ENCODE peak calls at places on chromosome 11, in six cellular contexts. One of them, this sample, is unnamed.

GRCh38 chr11:112308651-112309050 is 48.0 kb upstream of the PLET1 start:
- DNase-seq in cardiac fibroblast: no peak
- DNase-seq in fibroblast of lung: no peak
- DNase-seq in brain microvascular endothelial cell: no peak
- DNase-seq in A549: no peak
- DNase-seq in ovary: no peak
- DNase-seq in this sample: no peak

GRCh38 chr11:69044111-69045013 is 4.4 kb upstream of the TPCN2 start:
- DNase-seq in A549: peak; percentile 84
- DNase-seq in cardiac fibroblast: peak; percentile 72
- DNase-seq in fibroblast of lung: peak; percentile 67
- DNase-seq in ovary: peak; percentile 78
- DNase-seq in brain microvascular endothelial cell: peak; percentile 53
- DNase-seq in this sample: peak; percentile 59

GRCh38 chr11:130002352-130002845 is at the start of gene PRDM10:
- DNase-seq in A549: peak; percentile 91
- DNase-seq in brain microvascular endothelial cell: peak; percentile 82
- DNase-seq in fibroblast of lung: peak; percentile 91
- DNase-seq in cardiac fibroblast: peak; percentile 96
- DNase-seq in ovary: peak; percentile 96
- DNase-seq in this sample: peak; percentile 94

GRCh38 chr11:2703487-2704141 is 3.8 kb upstream of the KCNQ1OT1 start:
- DNase-seq in ovary: peak; percentile 62
- DNase-seq in fibroblast of lung: no peak
- DNase-seq in brain microvascular endothelial cell: no peak
- DNase-seq in A549: no peak
- DNase-seq in cardiac fibroblast: peak; percentile 67
- DNase-seq in this sample: peak; percentile 42

GRCh38 chr11:56876621-56877312 is 111.9 kb upstream of the OR5AK2 start:
- DNase-seq in A549: peak; percentile 63
- DNase-seq in cardiac fibroblast: peak; percentile 29
- DNase-seq in ovary: no peak
- DNase-seq in fibroblast of lung: peak; percentile 45
- DNase-seq in brain microvascular endothelial cell: peak; percentile 26
- DNase-seq in this sample: peak; percentile 36

GRCh38 chr11:122439911-122440782 is 215.4 kb upstream of the UBASH3B start:
- DNase-seq in cardiac fibroblast: peak; percentile 76
- DNase-seq in fibroblast of lung: peak; percentile 36
- DNase-seq in ovary: peak; percentile 81
- DNase-seq in A549: peak; percentile 48
- DNase-seq in brain microvascular endothelial cell: peak; percentile 34
- DNase-seq in this sample: peak; percentile 55

GRCh38 chr11:118572075-118572913 is at the start of gene ARCN1:
- DNase-seq in A549: peak; percentile 66
- DNase-seq in fibroblast of lung: peak; percentile 75
- DNase-seq in ovary: peak; percentile 86
- DNase-seq in brain microvascular endothelial cell: peak; percentile 44
- DNase-seq in cardiac fibroblast: peak; percentile 84
- DNase-seq in this sample: peak; percentile 77

GRCh38 chr11:78714539-78714938 is 139.9 kb upstream of the NARS2 start:
- DNase-seq in ovary: no peak
- DNase-seq in cardiac fibroblast: no peak
- DNase-seq in fibroblast of lung: no peak
- DNase-seq in brain microvascular endothelial cell: no peak
- DNase-seq in A549: no peak
- DNase-seq in this sample: no peak

GRCh38 chr11:61575886-61576516 is 4.9 kb downstream of the SYT7 start:
- DNase-seq in fibroblast of lung: no peak
- DNase-seq in cardiac fibroblast: no peak
- DNase-seq in brain microvascular endothelial cell: no peak
- DNase-seq in ovary: no peak
- DNase-seq in A549: no peak
- DNase-seq in this sample: no peak
- TF ChIP-seq CTCF in fibroblast of lung: no peak
- TF ChIP-seq CTCF in cardiac fibroblast: no peak
- TF ChIP-seq CTCF in brain microvascular endothelial cell: no peak
- TF ChIP-seq CTCF in ovary: no peak
- TF ChIP-seq CTCF in A549: no peak
- TF ChIP-seq CTCF in this sample: no peak

DNA sequence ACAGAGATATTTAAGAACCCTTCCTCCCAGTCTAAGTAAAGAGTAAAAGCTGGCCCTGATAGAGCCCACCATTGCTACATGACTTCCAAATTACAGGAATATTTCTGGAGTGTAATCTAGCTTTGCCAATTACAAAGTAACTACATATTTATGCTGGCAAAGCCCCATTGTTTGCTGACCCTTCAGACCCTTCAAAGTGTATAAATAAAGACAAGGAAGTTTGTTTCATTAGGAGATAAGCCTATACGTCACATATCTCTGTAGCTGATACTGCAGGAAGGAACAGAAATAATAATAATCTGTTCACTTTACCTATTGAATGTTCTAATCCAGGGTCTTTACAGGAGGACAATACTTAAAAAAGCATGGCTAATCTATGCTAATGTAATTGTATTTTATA is 375.1 kb downstream of the SOX6 start:
- DNase-seq in cardiac fibroblast: no peak
- DNase-seq in A549: no peak
- DNase-seq in ovary: no peak
- DNase-seq in fibroblast of lung: no peak
- DNase-seq in brain microvascular endothelial cell: no peak
- DNase-seq in this sample: no peak
- H3K4me3 ChIP-seq in cardiac fibroblast: no peak overlapping the region
- H3K4me3 ChIP-seq in A549: no peak overlapping the region
- H3K4me3 ChIP-seq in ovary: no peak overlapping the region
- H3K4me3 ChIP-seq in fibroblast of lung: no peak overlapping the region
- H3K4me3 ChIP-seq in brain microvascular endothelial cell: no peak overlapping the region
- H3K4me3 ChIP-seq in this sample: no peak overlapping the region

GRCh38 chr11:63907063-63907462 is 9.9 kb downstream of the RCOR2 start:
- DNase-seq in A549: no peak
- DNase-seq in brain microvascular endothelial cell: no peak
- DNase-seq in ovary: no peak
- DNase-seq in cardiac fibroblast: no peak
- DNase-seq in fibroblast of lung: no peak
- DNase-seq in this sample: no peak

GRCh38 chr11:63906585-63906984 is 10.4 kb downstream of the RCOR2 start:
- DNase-seq in A549: no peak
- DNase-seq in brain microvascular endothelial cell: no peak
- DNase-seq in fibroblast of lung: no peak
- DNase-seq in cardiac fibroblast: peak; percentile 39
- DNase-seq in ovary: no peak
- DNase-seq in this sample: peak; percentile 32

GRCh38 chr11:63908631-63909491 is 8.1 kb downstream of the RCOR2 start:
- DNase-seq in fibroblast of lung: no peak
- DNase-seq in cardiac fibroblast: no peak
- DNase-seq in A549: no peak
- DNase-seq in ovary: peak; percentile 82
- DNase-seq in brain microvascular endothelial cell: no peak
- DNase-seq in this sample: no peak

GRCh38 chr11:63906087-63906486 is 10.9 kb downstream of the RCOR2 start:
- DNase-seq in brain microvascular endothelial cell: no peak
- DNase-seq in A549: no peak
- DNase-seq in ovary: no peak
- DNase-seq in fibroblast of lung: no peak
- DNase-seq in cardiac fibroblast: no peak
- DNase-seq in this sample: no peak

DNA sequence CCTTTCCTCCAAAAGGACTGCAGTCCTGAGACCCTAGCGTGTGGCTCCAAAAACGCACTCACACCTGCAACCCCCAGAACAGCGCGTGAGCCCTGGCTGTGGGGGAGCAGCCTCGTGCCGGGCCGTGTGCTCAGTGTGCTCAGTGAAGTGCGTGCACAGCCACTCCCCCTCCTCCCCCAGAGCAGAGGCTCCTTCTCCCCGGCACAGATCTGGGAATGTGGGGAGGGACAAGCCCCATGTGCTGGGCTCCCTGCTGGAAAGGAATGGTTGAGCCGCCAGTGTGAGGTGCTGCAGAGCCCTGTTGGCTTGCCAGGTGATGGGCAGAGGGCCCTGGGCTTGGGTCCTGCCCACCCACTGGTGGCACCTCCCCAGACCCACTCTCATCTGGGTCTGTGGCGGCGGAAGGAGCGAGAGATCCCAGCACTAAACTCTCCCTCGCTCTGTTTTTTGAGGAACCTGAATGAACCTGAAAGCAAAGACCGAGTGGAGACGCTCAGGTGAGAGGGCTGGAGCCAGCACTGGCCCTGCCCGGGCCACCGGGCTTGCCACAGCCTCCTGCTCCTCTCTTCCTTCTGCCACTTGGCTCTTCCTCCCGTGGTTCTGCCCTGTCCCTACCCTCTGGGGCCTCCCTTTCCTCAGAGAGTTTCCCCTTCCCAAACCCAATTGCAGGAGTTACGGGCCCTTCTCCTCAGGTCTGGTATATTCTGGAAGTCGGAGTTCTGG is 9.0 kb downstream of the RCOR2 start:
- DNase-seq in fibroblast of lung: no peak
- DNase-seq in brain microvascular endothelial cell: no peak
- DNase-seq in cardiac fibroblast: no peak
- DNase-seq in ovary: peak; percentile 64
- DNase-seq in A549: no peak
- DNase-seq in this sample: no peak
- TF ChIP-seq CTCF in fibroblast of lung: no peak
- TF ChIP-seq CTCF in brain microvascular endothelial cell: no peak
- TF ChIP-seq CTCF in cardiac fibroblast: no peak
- TF ChIP-seq CTCF in ovary: no peak
- TF ChIP-seq CTCF in A549: no peak
- TF ChIP-seq CTCF in this sample: no peak

GRCh38 chr11:35138058-35138457 is 913 bp upstream of the CD44 start:
- DNase-seq in A549: no peak
- DNase-seq in cardiac fibroblast: no peak
- DNase-seq in ovary: no peak
- DNase-seq in brain microvascular endothelial cell: no peak
- DNase-seq in fibroblast of lung: peak; percentile 67
- DNase-seq in this sample: no peak
- H3K4me3 ChIP-seq in A549: peak overlapping the region; percentile 79
- H3K4me3 ChIP-seq in cardiac fibroblast: no peak overlapping the region
- H3K4me3 ChIP-seq in ovary: peak overlapping the region; percentile 88
- H3K4me3 ChIP-seq in brain microvascular endothelial cell: no peak overlapping the region
- H3K4me3 ChIP-seq in fibroblast of lung: peak overlapping the region; percentile 92
- H3K4me3 ChIP-seq in this sample: no peak overlapping the region

GRCh38 chr11:66488957-66489356 is 8.7 kb downstream of the DPP3 start:
- DNase-seq in fibroblast of lung: no peak
- DNase-seq in ovary: no peak
- DNase-seq in brain microvascular endothelial cell: no peak
- DNase-seq in A549: no peak
- DNase-seq in cardiac fibroblast: no peak
- DNase-seq in this sample: no peak
- TF ChIP-seq CTCF in fibroblast of lung: no peak
- TF ChIP-seq CTCF in ovary: no peak
- TF ChIP-seq CTCF in brain microvascular endothelial cell: no peak
- TF ChIP-seq CTCF in A549: no peak
- TF ChIP-seq CTCF in cardiac fibroblast: no peak
- TF ChIP-seq CTCF in this sample: no peak